ENCODE peak calls at places on chromosome 13, in seven cellular contexts. H is frontal cortex, J is tibial nerve, S is NCI-H526 treated with DMSO at 0.1 percent for 48 hours, V is HFFc6, A is Peyer's patch, Q is AG10803. B is an unnamed sample.

GRCh38 chr13:112229992-112230872 is 145.9 kb upstream of the SPACA7 start:
- DNase-seq in Q (no peak), H (no peak), V (no peak), A (no peak), J (no peak), S (no peak), B (no peak)

GRCh38 chr13:83905641-83906040 is 23.4 kb upstream of the SLITRK1 start:
- DNase-seq in A (no peak), V (no peak), S (no peak), Q (no peak), J (no peak), H (no peak), B (no peak)

GRCh38 chr13:111183959-111184684 is 69.0 kb downstream of the ARHGEF7 start:
- DNase-seq in A (no peak), V (no peak), J (no peak), Q (no peak), S (no peak), H (no peak), B (no peak)

GRCh38 chr13:32951580-32951979 is 64.6 kb upstream of the KL start:
- DNase-seq in Q (no peak), A (no peak), J (no peak), H (no peak), S (no peak), V (no peak), B (no peak)

GRCh38 chr13:66887088-66887487 is 343.0 kb downstream of the PCDH9 start:
- DNase-seq in J (no peak), H (no peak), S (no peak), A (no peak), Q (peak), V (no peak), B (peak)

GRCh38 chr13:73681015-73681414 is 453.2 kb downstream of the KLF12 start:
- DNase-seq in H (no peak), A (no peak), V (no peak), Q (no peak), S (no peak), J (no peak), B (no peak)

GRCh38 chr13:44879452-44880058 is 109.7 kb downstream of the NUFIP1 start:
- DNase-seq in H (no peak), Q (peak), V (peak), J (no peak), S (no peak), A (no peak), B (peak)

GRCh38 chr13:93235258-93236015 is 8.8 kb downstream of the GPC6 start:
- DNase-seq in J (no peak), Q (peak), A (no peak), S (no peak), H (no peak), V (peak), B (no peak)

GRCh38 chr13:99275093-99275469 is 16.9 kb upstream of the GPR18 start:
- DNase-seq in H (no peak), A (no peak), V (peak), J (no peak), S (no peak), Q (peak), B (peak)

GRCh38 chr13:20360835-20361412 is 128.8 kb upstream of the GJB6 start:
- DNase-seq in A (no peak), S (no peak), Q (no peak), J (no peak), V (peak), H (no peak), B (no peak)

GRCh38 chr13:93686399-93686798 is 459.8 kb downstream of the GPC6 start:
- DNase-seq in H (no peak), V (no peak), A (no peak), S (no peak), J (no peak), Q (no peak), B (no peak)

GRCh38 chr13:39565036-39565949 is 37.7 kb downstream of the LHFPL6 start:
- DNase-seq in Q (peak), A (no peak), J (no peak), H (no peak), V (peak), S (peak), B (peak)

GRCh38 chr13:79480954-79481684 is at the start of gene NDFIP2:
- DNase-seq in V (peak), S (peak), J (peak), Q (peak), A (peak), H (peak), B (peak)

GRCh38 chr13:45728759-45729158 is 26.6 kb downstream of the CBY2 start:
- DNase-seq in H (no peak), V (no peak), J (no peak), Q (no peak), S (peak), A (no peak), B (peak)

GRCh38 chr13:84571264-84571663 is 689.0 kb upstream of the SLITRK1 start:
- DNase-seq in V (no peak), H (no peak), J (no peak), Q (no peak), A (no peak), S (no peak), B (no peak)

GRCh38 chr13:31814523-31814922 is 75.2 kb downstream of the RXFP2 start:
- DNase-seq in V (no peak), S (no peak), H (no peak), J (no peak), Q (no peak), A (no peak), B (no peak)

GRCh38 chr13:50713849-50714248 is 129.6 kb downstream of the DLEU7 start:
- DNase-seq in A (no peak), Q (peak), V (peak), J (no peak), H (no peak), S (no peak), B (peak)

GRCh38 chr13:72025836-72026235 is 158.8 kb upstream of the DACH1 start:
- DNase-seq in V (no peak), S (no peak), Q (no peak), J (no peak), H (no peak), A (no peak), B (no peak)

GRCh38 chr13:26200811-26201210 is 21.3 kb downstream of the RNF6 start:
- DNase-seq in A (no peak), S (no peak), J (no peak), H (no peak), Q (peak), V (no peak), B (no peak)

GRCh38 chr13:28347456-28348371 is 147.2 kb downstream of the FLT1 start:
- DNase-seq in J (no peak), A (no peak), H (no peak), Q (no peak), V (peak), S (no peak), B (no peak)

GRCh38 chr13:85725433-85725832 is 73.8 kb downstream of the SLITRK6 start:
- DNase-seq in S (no peak), Q (no peak), V (no peak), A (no peak), J (no peak), H (no peak), B (no peak)

GRCh38 chr13:112641456-112641855 is 48.4 kb upstream of the ATP11A start:
- DNase-seq in V (no peak), S (no peak), A (no peak), H (no peak), J (no peak), Q (no peak), B (no peak)

GRCh38 chr13:111029957-111030609 is 85.0 kb upstream of the ARHGEF7 start:
- DNase-seq in J (no peak), V (no peak), A (no peak), H (no peak), S (no peak), Q (no peak), B (no peak)

B was measured in myocyte.